ENCODE peak calls at places on chromosomes 1 and 21, in nine cellular contexts. One of them, this sample, is unnamed.

GRCh38 chr1:17119744-17120482 is 662 bp upstream of the PADI2 start:
- DNase-seq in neuronal stem cell: no peak
- DNase-seq in fibroblast of lung: no peak
- DNase-seq in colonic mucosa: no peak
- DNase-seq in trophoblast cell: no peak
- DNase-seq in HepG2: no peak
- DNase-seq in IMR-90: no peak
- DNase-seq in endodermal cell: peak
- DNase-seq in K562: peak
- DNase-seq in this sample: no peak

GRCh38 chr1:11515403-11516300 is 36.7 kb downstream of the DISP3 start:
- DNase-seq in colonic mucosa: no peak
- DNase-seq in K562: no peak
- DNase-seq in neuronal stem cell: no peak
- DNase-seq in endodermal cell: no peak
- DNase-seq in fibroblast of lung: no peak
- DNase-seq in trophoblast cell: no peak
- DNase-seq in IMR-90: no peak
- DNase-seq in HepG2: no peak
- DNase-seq in this sample: no peak

GRCh38 chr1:98099501-98099900 is 178.7 kb upstream of the DPYD start:
- DNase-seq in trophoblast cell: no peak
- DNase-seq in colonic mucosa: no peak
- DNase-seq in neuronal stem cell: no peak
- DNase-seq in endodermal cell: no peak
- DNase-seq in K562: no peak
- DNase-seq in fibroblast of lung: no peak
- DNase-seq in IMR-90: no peak
- DNase-seq in HepG2: no peak
- DNase-seq in this sample: no peak

GRCh38 chr21:26280715-26281310 is 110.2 kb upstream of the APP start:
- DNase-seq in HepG2: no peak
- DNase-seq in neuronal stem cell: no peak
- DNase-seq in fibroblast of lung: no peak
- DNase-seq in K562: no peak
- DNase-seq in colonic mucosa: no peak
- DNase-seq in endodermal cell: peak
- DNase-seq in trophoblast cell: no peak
- DNase-seq in IMR-90: no peak
- DNase-seq in this sample: no peak

GRCh38 chr21:33051925-33052324 is 18.0 kb upstream of the OLIG1 start:
- DNase-seq in HepG2: no peak
- DNase-seq in colonic mucosa: no peak
- DNase-seq in K562: no peak
- DNase-seq in IMR-90: no peak
- DNase-seq in neuronal stem cell: no peak
- DNase-seq in fibroblast of lung: no peak
- DNase-seq in trophoblast cell: no peak
- DNase-seq in endodermal cell: no peak
- DNase-seq in this sample: no peak

GRCh38 chr1:89041055-89041707 is 18.5 kb upstream of the GBP3 start:
- DNase-seq in HepG2: no peak
- DNase-seq in colonic mucosa: no peak
- DNase-seq in fibroblast of lung: peak
- DNase-seq in IMR-90: peak
- DNase-seq in neuronal stem cell: no peak
- DNase-seq in K562: no peak
- DNase-seq in trophoblast cell: no peak
- DNase-seq in endodermal cell: no peak
- DNase-seq in this sample: no peak

GRCh38 chr1:28668956-28669719 is 554 bp downstream of the GMEB1 start:
- DNase-seq in fibroblast of lung: peak
- DNase-seq in K562: no peak
- DNase-seq in IMR-90: peak
- DNase-seq in HepG2: peak
- DNase-seq in endodermal cell: peak
- DNase-seq in neuronal stem cell: peak
- DNase-seq in colonic mucosa: peak
- DNase-seq in trophoblast cell: peak
- DNase-seq in this sample: peak

GRCh38 chr1:39653546-39654031 is 14.1 kb upstream of the HEYL start:
- DNase-seq in neuronal stem cell: peak
- DNase-seq in IMR-90: peak
- DNase-seq in endodermal cell: peak
- DNase-seq in fibroblast of lung: peak
- DNase-seq in colonic mucosa: peak
- DNase-seq in trophoblast cell: peak
- DNase-seq in K562: peak
- DNase-seq in HepG2: peak
- DNase-seq in this sample: peak

GRCh38 chr21:17798796-17799195 is 20.4 kb downstream of the C21orf91 start:
- DNase-seq in IMR-90: no peak
- DNase-seq in colonic mucosa: no peak
- DNase-seq in HepG2: no peak
- DNase-seq in endodermal cell: no peak
- DNase-seq in K562: no peak
- DNase-seq in fibroblast of lung: no peak
- DNase-seq in trophoblast cell: no peak
- DNase-seq in neuronal stem cell: no peak
- DNase-seq in this sample: no peak

GRCh38 chr1:147567594-147568381 is 26.5 kb downstream of the BCL9 start:
- DNase-seq in IMR-90: no peak
- DNase-seq in HepG2: no peak
- DNase-seq in trophoblast cell: peak
- DNase-seq in endodermal cell: peak
- DNase-seq in fibroblast of lung: no peak
- DNase-seq in neuronal stem cell: peak
- DNase-seq in colonic mucosa: no peak
- DNase-seq in K562: no peak
- DNase-seq in this sample: no peak

GRCh38 chr1:36352141-36352909 is 28.9 kb upstream of the EVA1B start:
- DNase-seq in HepG2: peak
- DNase-seq in fibroblast of lung: no peak
- DNase-seq in colonic mucosa: no peak
- DNase-seq in neuronal stem cell: no peak
- DNase-seq in trophoblast cell: peak
- DNase-seq in K562: no peak
- DNase-seq in endodermal cell: no peak
- DNase-seq in IMR-90: peak
- DNase-seq in this sample: no peak

GRCh38 chr1:940121-941026 is 16.7 kb downstream of the SAMD11 start:
- DNase-seq in neuronal stem cell: no peak
- DNase-seq in trophoblast cell: peak
- DNase-seq in HepG2: peak
- DNase-seq in endodermal cell: peak
- DNase-seq in fibroblast of lung: peak
- DNase-seq in K562: peak
- DNase-seq in colonic mucosa: peak
- DNase-seq in IMR-90: peak
- DNase-seq in this sample: peak

GRCh38 chr1:11406845-11407244 is 72.1 kb upstream of the DISP3 start:
- DNase-seq in neuronal stem cell: no peak
- DNase-seq in endodermal cell: no peak
- DNase-seq in IMR-90: no peak
- DNase-seq in fibroblast of lung: no peak
- DNase-seq in HepG2: no peak
- DNase-seq in K562: no peak
- DNase-seq in trophoblast cell: no peak
- DNase-seq in colonic mucosa: no peak
- DNase-seq in this sample: no peak

GRCh38 chr1:38561110-38561509 is 298.5 kb downstream of the RRAGC start:
- DNase-seq in colonic mucosa: no peak
- DNase-seq in IMR-90: no peak
- DNase-seq in HepG2: no peak
- DNase-seq in endodermal cell: no peak
- DNase-seq in neuronal stem cell: no peak
- DNase-seq in trophoblast cell: no peak
- DNase-seq in fibroblast of lung: no peak
- DNase-seq in K562: no peak
- DNase-seq in this sample: no peak

GRCh38 chr1:29767769-29768425 is 531.6 kb downstream of the PTPRU start:
- DNase-seq in endodermal cell: peak
- DNase-seq in IMR-90: no peak
- DNase-seq in HepG2: no peak
- DNase-seq in fibroblast of lung: no peak
- DNase-seq in neuronal stem cell: no peak
- DNase-seq in K562: no peak
- DNase-seq in trophoblast cell: no peak
- DNase-seq in colonic mucosa: peak
- DNase-seq in this sample: no peak

DNA sequence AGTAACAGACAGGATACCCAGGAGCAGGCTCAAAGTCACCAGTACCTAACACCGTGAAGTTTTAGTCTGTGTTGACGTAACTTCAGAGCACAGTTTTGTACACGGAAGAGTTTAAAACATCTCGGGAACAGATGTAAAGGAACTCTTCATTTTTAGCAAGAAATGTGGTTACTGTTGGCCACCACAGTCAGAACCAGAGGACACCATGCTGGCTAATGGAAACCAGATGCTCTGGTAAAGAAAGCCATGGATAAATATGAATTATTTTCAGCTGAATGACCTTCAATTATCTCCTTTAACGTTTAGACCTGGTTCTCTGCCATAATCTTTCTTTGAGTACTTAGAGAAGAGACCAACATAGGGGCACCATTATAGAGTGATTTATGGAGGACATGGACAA is 115.9 kb downstream of the NTMT2 start:
- DNase-seq in K562: no peak
- DNase-seq in IMR-90: peak
- DNase-seq in trophoblast cell: no peak
- DNase-seq in HepG2: no peak
- DNase-seq in neuronal stem cell: no peak
- DNase-seq in endodermal cell: no peak
- DNase-seq in fibroblast of lung: peak
- DNase-seq in colonic mucosa: no peak
- DNase-seq in this sample: no peak
- H3K9ac ChIP-seq in K562: no peak
- H3K9ac ChIP-seq in IMR-90: no peak
- H3K9ac ChIP-seq in trophoblast cell: no peak
- H3K9ac ChIP-seq in HepG2: no peak
- H3K9ac ChIP-seq in neuronal stem cell: no peak
- H3K9ac ChIP-seq in endodermal cell: no peak
- H3K9ac ChIP-seq in fibroblast of lung: no peak
- H3K9ac ChIP-seq in colonic mucosa: no peak
- H3K9ac ChIP-seq in this sample: no peak

GRCh38 chr1:155929057-155929456 is 5.2 kb downstream of the KHDC4 start:
- DNase-seq in neuronal stem cell: no peak
- DNase-seq in HepG2: no peak
- DNase-seq in endodermal cell: no peak
- DNase-seq in colonic mucosa: no peak
- DNase-seq in IMR-90: no peak
- DNase-seq in fibroblast of lung: no peak
- DNase-seq in trophoblast cell: no peak
- DNase-seq in K562: no peak
- DNase-seq in this sample: no peak

GRCh38 chr1:155932085-155932484 is 2.1 kb downstream of the KHDC4 start:
- DNase-seq in fibroblast of lung: no peak
- DNase-seq in K562: no peak
- DNase-seq in IMR-90: no peak
- DNase-seq in HepG2: no peak
- DNase-seq in trophoblast cell: peak
- DNase-seq in neuronal stem cell: no peak
- DNase-seq in endodermal cell: no peak
- DNase-seq in colonic mucosa: no peak
- DNase-seq in this sample: no peak

GRCh38 chr1:155933591-155934096 is 569 bp downstream of the KHDC4 start:
- DNase-seq in IMR-90: no peak
- DNase-seq in fibroblast of lung: no peak
- DNase-seq in K562: peak
- DNase-seq in HepG2: no peak
- DNase-seq in colonic mucosa: no peak
- DNase-seq in trophoblast cell: no peak
- DNase-seq in endodermal cell: no peak
- DNase-seq in neuronal stem cell: no peak
- DNase-seq in this sample: no peak

GRCh38 chr1:155932487-155932886 is 1.7 kb downstream of the KHDC4 start:
- DNase-seq in colonic mucosa: no peak
- DNase-seq in K562: no peak
- DNase-seq in IMR-90: no peak
- DNase-seq in fibroblast of lung: no peak
- DNase-seq in neuronal stem cell: no peak
- DNase-seq in trophoblast cell: no peak
- DNase-seq in HepG2: no peak
- DNase-seq in endodermal cell: no peak
- DNase-seq in this sample: no peak

DNA sequence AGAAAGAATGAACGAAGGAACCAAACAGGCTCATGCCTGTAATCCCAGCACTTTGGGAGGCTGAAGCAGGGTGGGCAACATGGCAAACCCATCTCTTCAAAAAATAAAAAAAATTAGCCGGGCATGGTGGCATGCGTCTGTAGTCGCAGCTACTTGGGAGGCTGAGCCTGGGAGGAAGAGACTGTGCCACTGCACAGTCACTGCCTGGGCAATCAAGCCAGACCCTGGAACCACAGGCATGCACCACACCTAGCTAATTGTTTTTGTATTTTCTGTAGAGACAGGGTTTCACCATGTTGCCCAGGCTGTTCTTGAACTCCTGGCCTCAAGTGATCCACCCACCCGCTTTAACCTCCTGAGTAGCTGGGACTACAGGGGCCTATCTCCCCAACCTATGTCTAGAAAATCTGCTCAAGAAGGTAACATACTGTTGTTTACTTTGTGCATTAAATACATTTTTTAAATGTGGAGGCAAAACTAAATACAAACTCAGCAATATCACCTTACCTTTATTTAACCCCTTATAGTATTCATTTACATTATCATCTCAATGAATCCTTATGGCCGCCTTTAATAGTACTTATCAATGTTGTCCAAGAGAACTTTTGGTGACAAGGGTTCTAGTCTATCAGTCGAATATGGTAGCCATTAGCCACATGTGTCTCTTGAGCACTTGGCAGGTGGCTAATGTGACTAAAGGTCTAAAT is 2.7 kb downstream of the KHDC4 start:
- DNase-seq in colonic mucosa: no peak
- DNase-seq in endodermal cell: no peak
- DNase-seq in fibroblast of lung: no peak
- DNase-seq in trophoblast cell: no peak
- DNase-seq in IMR-90: no peak
- DNase-seq in neuronal stem cell: no peak
- DNase-seq in K562: no peak
- DNase-seq in HepG2: no peak
- DNase-seq in this sample: peak
- H3K9ac ChIP-seq in colonic mucosa: peak
- H3K9ac ChIP-seq in endodermal cell: no peak
- H3K9ac ChIP-seq in fibroblast of lung: no peak
- H3K9ac ChIP-seq in trophoblast cell: no peak
- H3K9ac ChIP-seq in IMR-90: peak
- H3K9ac ChIP-seq in neuronal stem cell: no peak
- H3K9ac ChIP-seq in K562: peak
- H3K9ac ChIP-seq in HepG2: peak
- H3K9ac ChIP-seq in this sample: no peak

GRCh38 chr1:54863267-54863665 is 23.7 kb downstream of the DHCR24 start:
- DNase-seq in fibroblast of lung: no peak
- DNase-seq in K562: no peak
- DNase-seq in IMR-90: no peak
- DNase-seq in neuronal stem cell: no peak
- DNase-seq in trophoblast cell: peak
- DNase-seq in colonic mucosa: no peak
- DNase-seq in HepG2: no peak
- DNase-seq in endodermal cell: no peak
- DNase-seq in this sample: no peak
- H3K9ac ChIP-seq in fibroblast of lung: no peak
- H3K9ac ChIP-seq in K562: no peak
- H3K9ac ChIP-seq in IMR-90: no peak
- H3K9ac ChIP-seq in neuronal stem cell: no peak
- H3K9ac ChIP-seq in trophoblast cell: no peak
- H3K9ac ChIP-seq in colonic mucosa: no peak
- H3K9ac ChIP-seq in HepG2: peak
- H3K9ac ChIP-seq in endodermal cell: no peak
- H3K9ac ChIP-seq in this sample: no peak

GRCh38 chr1:66401244-66401643 is 132.7 kb upstream of the SGIP1 start:
- DNase-seq in colonic mucosa: no peak
- DNase-seq in trophoblast cell: no peak
- DNase-seq in neuronal stem cell: no peak
- DNase-seq in endodermal cell: no peak
- DNase-seq in K562: no peak
- DNase-seq in fibroblast of lung: no peak
- DNase-seq in IMR-90: no peak
- DNase-seq in HepG2: no peak
- DNase-seq in this sample: no peak
- H3K9ac ChIP-seq in colonic mucosa: no peak
- H3K9ac ChIP-seq in trophoblast cell: no peak
- H3K9ac ChIP-seq in neuronal stem cell: no peak
- H3K9ac ChIP-seq in endodermal cell: no peak
- H3K9ac ChIP-seq in K562: no peak
- H3K9ac ChIP-seq in fibroblast of lung: no peak
- H3K9ac ChIP-seq in IMR-90: no peak
- H3K9ac ChIP-seq in HepG2: no peak
- H3K9ac ChIP-seq in this sample: no peak